ENCODE peak calls at places on chromosome 20, in four cellular contexts. One of them, this sample, is unnamed.

GRCh38 chr20:43066061-43066575 is 123.6 kb downstream of the PTPRT start:
- DNase-seq in pancreas: no peak
- DNase-seq in astrocyte of the spinal cord: no peak
- DNase-seq in choroid plexus epithelial cell: no peak
- DNase-seq in this sample: no peak

GRCh38 chr20:45056473-45057148 is 44.3 kb downstream of the KCNS1 start:
- DNase-seq in pancreas: no peak
- DNase-seq in astrocyte of the spinal cord: no peak
- DNase-seq in choroid plexus epithelial cell: no peak
- DNase-seq in this sample: no peak

GRCh38 chr20:1885254-1885653 is 10.0 kb upstream of the SIRPA start:
- DNase-seq in pancreas: no peak
- DNase-seq in astrocyte of the spinal cord: no peak
- DNase-seq in choroid plexus epithelial cell: no peak
- DNase-seq in this sample: no peak

GRCh38 chr20:5793916-5794315 is 43.7 kb downstream of the SHLD1 start:
- DNase-seq in pancreas: no peak
- DNase-seq in astrocyte of the spinal cord: no peak
- DNase-seq in choroid plexus epithelial cell: no peak
- DNase-seq in this sample: no peak

GRCh38 chr20:32481311-32482103 is 103.6 kb downstream of the NOL4L start:
- DNase-seq in pancreas: peak
- DNase-seq in astrocyte of the spinal cord: no peak
- DNase-seq in choroid plexus epithelial cell: peak
- DNase-seq in this sample: no peak

GRCh38 chr20:21251278-21251677 is 51.9 kb upstream of the XRN2 start:
- DNase-seq in pancreas: no peak
- DNase-seq in astrocyte of the spinal cord: peak
- DNase-seq in choroid plexus epithelial cell: peak
- DNase-seq in this sample: no peak

GRCh38 chr20:50190251-50191064 is at the start of gene CEBPB:
- DNase-seq in pancreas: peak
- DNase-seq in astrocyte of the spinal cord: peak
- DNase-seq in choroid plexus epithelial cell: peak
- DNase-seq in this sample: peak

GRCh38 chr20:54355631-54356280 is 119.6 kb upstream of the DOK5 start:
- DNase-seq in pancreas: no peak
- DNase-seq in astrocyte of the spinal cord: no peak
- DNase-seq in choroid plexus epithelial cell: peak
- DNase-seq in this sample: peak

GRCh38 chr20:49187330-49188100 is 619 bp downstream of the STAU1 start:
- DNase-seq in pancreas: peak
- DNase-seq in astrocyte of the spinal cord: no peak
- DNase-seq in choroid plexus epithelial cell: peak
- DNase-seq in this sample: no peak

GRCh38 chr20:33410081-33410742 is 8.9 kb upstream of the CDK5RAP1 start:
- DNase-seq in pancreas: no peak
- DNase-seq in astrocyte of the spinal cord: no peak
- DNase-seq in choroid plexus epithelial cell: no peak
- DNase-seq in this sample: no peak